ENCODE peak calls at places on chromosome 6, in ten cellular contexts. H is naive thymus-derived CD4-positive, alpha-beta T cell; O is GM23248; T is lower lobe of right lung; D is CD8-positive, alpha-beta T cell; X is IMR-90; U is NB4; J is body of pancreas; K is cardiac muscle cell; Z is bronchial epithelial cell. P is an unnamed sample.

GRCh38 chr6:28545955-28546354 is 20.3 kb downstream of the GPX5 start:
- DNase-seq in O (no peak), U (no peak), X (no peak), J (no peak), H (no peak), D (no peak), Z (no peak), K (no peak), T (no peak), P (no peak)

GRCh38 chr6:148396411-148396810 is 53.8 kb downstream of the SASH1 start:
- DNase-seq in T (no peak), U (no peak), Z (no peak), K (no peak), D (no peak), X (no peak), H (no peak), J (no peak), O (no peak), P (no peak)

GRCh38 chr6:39835856-39836442 is 43.8 kb downstream of the DAAM2 start:
- DNase-seq in X (peak), H (no peak), Z (no peak), T (no peak), D (no peak), K (peak), O (peak), J (no peak), U (no peak), P (no peak)

GRCh38 chr6:143569035-143569434 is 57.5 kb upstream of the FUCA2 start:
- DNase-seq in O (peak), J (no peak), K (peak), H (no peak), T (no peak), U (no peak), D (no peak), X (peak), Z (no peak), P (no peak)

GRCh38 chr6:43181621-43181941 is 415 bp upstream of the CUL9 start:
- DNase-seq in O (no peak), D (no peak), U (no peak), K (no peak), J (no peak), H (no peak), X (no peak), T (no peak), Z (peak), P (no peak)

GRCh38 chr6:170011233-170012142 is 260.1 kb downstream of the ERMARD start:
- DNase-seq in X (no peak), T (no peak), K (no peak), J (no peak), O (no peak), H (no peak), Z (no peak), U (no peak), D (no peak), P (no peak)

GRCh38 chr6:127053032-127053908 is 65.2 kb upstream of the RSPO3 start:
- DNase-seq in Z (peak), O (peak), J (no peak), T (no peak), D (no peak), U (no peak), X (peak), H (no peak), K (peak), P (no peak)

GRCh38 chr6:42251911-42252637 is 34.4 kb upstream of the MRPS10 start:
- DNase-seq in J (peak), D (no peak), O (peak), K (peak), H (no peak), Z (no peak), U (no peak), T (no peak), X (no peak), P (no peak)

GRCh38 chr6:6684365-6684833 is 95.9 kb downstream of the LY86 start:
- DNase-seq in T (no peak), Z (no peak), H (no peak), U (peak), X (no peak), J (no peak), D (no peak), O (no peak), K (no peak), P (no peak)

GRCh38 chr6:110331816-110332215 is 26.3 kb downstream of the METTL24 start:
- DNase-seq in Z (no peak), U (no peak), D (no peak), J (no peak), T (no peak), O (peak), K (peak), X (peak), H (no peak), P (no peak)

GRCh38 chr6:22943331-22943730 is 374.0 kb downstream of the HDGFL1 start:
- DNase-seq in O (no peak), D (no peak), H (no peak), J (no peak), U (no peak), Z (no peak), X (no peak), K (no peak), T (no peak), P (no peak)

GRCh38 chr6:134692008-134692407 is 257.9 kb downstream of the ALDH8A1 start:
- DNase-seq in J (no peak), U (no peak), O (no peak), X (no peak), H (no peak), K (no peak), Z (no peak), D (no peak), T (no peak), P (no peak)

GRCh38 chr6:134686071-134686470 is 263.8 kb downstream of the ALDH8A1 start:
- DNase-seq in O (peak), J (no peak), U (no peak), D (no peak), T (no peak), X (peak), K (no peak), H (no peak), Z (peak), P (no peak)

GRCh38 chr6:134689177-134689576 is 260.7 kb downstream of the ALDH8A1 start:
- DNase-seq in O (no peak), H (no peak), K (no peak), D (no peak), J (no peak), T (no peak), X (no peak), U (no peak), Z (no peak), P (no peak)

GRCh38 chr6:134691180-134691579 is 258.7 kb downstream of the ALDH8A1 start:
- DNase-seq in U (no peak), O (no peak), K (no peak), H (no peak), Z (no peak), J (no peak), X (no peak), T (no peak), D (no peak), P (no peak)

DNA sequence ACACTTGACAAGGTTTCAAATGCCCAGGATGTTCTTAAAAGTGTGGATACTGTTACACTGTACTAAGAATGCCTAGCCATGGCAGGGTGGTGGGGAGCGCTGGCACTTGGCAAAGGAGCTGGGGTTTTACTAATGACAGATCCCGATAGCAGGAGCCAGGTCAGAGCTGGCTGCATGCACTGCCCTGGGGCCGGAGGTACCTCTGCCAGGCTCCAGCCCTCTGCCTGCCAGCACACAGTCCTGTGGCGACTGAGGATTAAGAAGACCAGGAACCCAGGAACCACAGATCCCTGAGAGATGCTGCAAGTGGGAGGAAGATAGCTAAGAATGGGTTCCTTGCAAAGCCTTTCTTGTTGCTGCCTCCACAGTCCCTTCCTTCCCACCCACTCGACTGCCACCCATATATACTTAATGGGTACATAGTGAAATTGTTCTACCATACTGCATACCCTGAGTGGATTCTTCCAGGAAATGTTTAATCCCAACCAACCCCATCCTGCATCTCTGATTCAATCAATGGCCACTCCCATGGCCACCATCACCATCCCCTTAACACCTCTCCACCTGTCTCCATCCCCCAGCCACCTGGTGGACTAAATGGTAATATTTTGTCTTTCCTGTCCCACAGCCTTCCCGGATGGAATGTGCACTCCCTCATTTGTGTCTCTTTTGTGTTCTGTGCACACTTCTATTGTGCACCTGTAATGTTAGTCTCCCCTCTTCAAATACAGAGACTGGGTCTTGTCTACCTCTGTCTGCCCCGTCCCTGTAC is 260.0 kb downstream of the ALDH8A1 start:
- DNase-seq in O (no peak), H (no peak), J (peak), U (no peak), K (no peak), T (no peak), X (no peak), D (no peak), Z (no peak), P (no peak)
- H3K4me3 ChIP-seq in O (no peak), H (no peak), J (no peak), U (no peak), K (no peak), T (no peak), X (no peak), D (no peak), Z (no peak), P (no peak)

DNA sequence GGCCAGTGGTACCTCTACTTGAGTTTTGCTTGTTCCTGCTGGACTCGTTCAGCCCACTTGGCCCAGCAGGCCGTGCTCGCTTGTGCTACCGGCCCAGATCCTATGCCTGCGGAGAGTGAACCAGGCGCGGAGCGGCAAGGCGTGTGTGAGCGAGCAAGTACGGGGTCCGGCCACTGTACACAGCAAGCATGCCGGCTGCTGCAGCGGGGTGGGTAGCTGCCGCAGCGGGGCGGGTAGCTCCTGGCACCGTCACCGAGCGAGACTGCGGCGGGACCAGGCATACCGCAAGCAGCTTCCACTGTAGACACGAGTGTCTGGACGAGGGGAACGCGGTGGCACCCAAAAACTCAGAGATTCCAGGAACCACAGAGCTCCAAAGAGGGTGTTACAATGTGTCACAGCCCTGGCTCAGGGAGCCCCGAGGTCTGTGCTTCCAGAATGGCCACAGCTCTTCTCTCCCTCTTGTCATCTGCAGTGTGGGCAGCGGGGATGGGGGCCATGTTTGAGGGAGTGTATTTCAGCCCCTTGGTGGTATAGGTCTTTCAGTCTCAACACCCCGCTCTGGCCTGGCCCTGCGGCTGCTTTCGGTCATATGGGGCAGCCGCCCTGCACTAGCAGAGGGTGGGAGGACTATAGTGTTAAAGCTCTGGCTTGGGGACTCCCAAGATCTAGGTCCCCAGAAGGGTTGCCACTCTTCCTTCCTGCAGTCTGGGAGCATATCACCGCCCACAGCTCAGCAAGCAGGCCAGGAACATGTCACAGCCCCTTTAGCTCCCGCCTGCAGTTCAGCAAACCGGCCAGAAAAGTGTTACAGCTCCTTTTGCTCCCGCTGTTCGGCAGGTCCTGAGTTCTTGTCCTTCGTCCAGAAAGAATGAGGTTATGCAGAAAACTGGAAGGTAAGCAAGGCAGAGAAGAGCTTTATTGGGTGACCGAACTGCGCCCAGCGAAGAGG is 6.1 kb upstream of the RWDD1 start:
- DNase-seq in K (peak), D (no peak), T (peak), J (peak), O (peak), U (no peak), H (no peak), X (no peak), Z (no peak), P (no peak)
- H3K4me3 ChIP-seq in K (no peak), D (peak), T (peak), J (no peak), O (peak), U (no peak), H (peak), X (no peak), Z (peak), P (no peak)

DNA sequence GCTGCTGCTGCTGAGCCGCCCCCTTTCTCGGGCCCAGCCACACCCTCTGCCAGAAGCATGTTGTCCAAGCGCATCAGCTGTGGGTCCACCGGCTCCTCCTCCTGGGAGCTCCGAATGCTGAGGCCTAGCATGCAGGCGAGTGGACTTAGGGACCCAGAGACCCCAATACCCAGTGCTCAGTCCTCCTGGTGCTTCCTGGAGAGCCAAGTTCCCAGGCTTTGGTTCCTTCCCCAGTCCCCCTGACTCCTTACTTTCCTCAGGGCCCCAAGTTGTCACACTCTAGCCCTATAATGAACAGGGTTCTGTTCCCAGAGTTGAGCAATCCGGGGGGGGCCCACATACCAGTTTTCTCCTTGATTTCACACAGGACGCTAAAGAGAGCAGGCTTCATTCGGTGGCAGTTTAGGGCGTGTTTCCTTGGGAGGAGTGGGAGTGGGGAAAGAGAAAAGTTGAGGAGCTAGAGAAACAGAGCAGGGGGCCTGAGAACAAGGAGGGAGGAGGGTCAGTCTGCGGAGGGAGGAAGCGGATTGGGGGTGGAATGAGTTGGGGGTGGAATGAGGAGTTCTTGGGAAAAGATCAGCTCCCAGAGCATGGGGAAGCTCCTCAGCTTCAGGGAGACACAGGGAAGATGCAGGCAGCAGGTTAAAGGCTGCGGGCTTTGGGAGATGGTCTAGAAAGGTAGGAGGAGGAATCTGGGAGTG is 1.5 kb downstream of the PBX2 start:
- DNase-seq in K (peak), J (no peak), D (no peak), X (peak), Z (no peak), U (no peak), H (no peak), T (no peak), O (peak), P (no peak)
- H3K4me3 ChIP-seq in K (peak), J (no peak), D (peak), X (peak), Z (peak), U (peak), H (peak), T (peak), O (peak), P (peak)

GRCh38 chr6:2885967-2886731 is 17.0 kb downstream of the SERPINB9 start:
- DNase-seq in D (no peak), U (no peak), H (no peak), O (no peak), K (no peak), T (no peak), Z (peak), J (no peak), X (no peak), P (no peak)
- H3K4me3 ChIP-seq in D (no peak), U (no peak), H (no peak), O (no peak), K (no peak), T (no peak), Z (no peak), J (no peak), X (no peak), P (no peak)

DNA sequence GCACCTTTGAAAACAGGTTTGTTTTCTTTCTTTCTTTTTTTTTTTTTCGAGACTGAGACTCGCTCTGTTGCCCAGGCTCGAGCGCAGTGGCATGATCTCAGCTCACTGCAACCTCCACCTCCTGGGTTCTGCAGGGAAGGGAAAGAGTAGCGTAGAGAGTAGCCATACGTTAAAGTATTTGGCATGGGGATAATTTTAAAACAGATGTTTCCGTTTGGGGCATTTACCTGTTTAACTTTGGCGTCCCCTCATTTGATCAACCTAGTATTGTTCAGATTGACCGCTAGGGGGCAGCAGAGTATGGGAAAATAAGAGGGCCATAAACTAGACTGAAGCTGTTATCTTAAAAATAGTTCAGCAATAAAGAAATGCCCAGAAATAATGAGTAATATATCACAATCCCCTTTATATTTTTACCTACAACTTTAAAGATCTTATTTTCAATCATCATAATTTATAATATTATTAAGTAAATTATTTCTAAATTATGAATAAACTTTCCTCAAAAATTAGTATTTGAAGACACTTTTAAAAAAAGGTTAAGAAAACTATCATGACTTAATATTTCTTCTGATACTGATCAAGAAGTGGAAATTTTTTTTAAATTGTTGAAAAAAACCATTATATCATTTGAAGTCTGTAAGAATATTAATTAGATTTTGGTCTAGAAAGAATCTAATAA is 7.6 kb upstream of the TAAR9 start:
- DNase-seq in D (peak), J (peak), K (peak), U (peak), Z (peak), X (peak), O (peak), T (no peak), H (peak), P (peak)
- H3K4me3 ChIP-seq in D (no peak), J (no peak), K (no peak), U (no peak), Z (no peak), X (no peak), O (peak), T (no peak), H (no peak), P (no peak)

DNA sequence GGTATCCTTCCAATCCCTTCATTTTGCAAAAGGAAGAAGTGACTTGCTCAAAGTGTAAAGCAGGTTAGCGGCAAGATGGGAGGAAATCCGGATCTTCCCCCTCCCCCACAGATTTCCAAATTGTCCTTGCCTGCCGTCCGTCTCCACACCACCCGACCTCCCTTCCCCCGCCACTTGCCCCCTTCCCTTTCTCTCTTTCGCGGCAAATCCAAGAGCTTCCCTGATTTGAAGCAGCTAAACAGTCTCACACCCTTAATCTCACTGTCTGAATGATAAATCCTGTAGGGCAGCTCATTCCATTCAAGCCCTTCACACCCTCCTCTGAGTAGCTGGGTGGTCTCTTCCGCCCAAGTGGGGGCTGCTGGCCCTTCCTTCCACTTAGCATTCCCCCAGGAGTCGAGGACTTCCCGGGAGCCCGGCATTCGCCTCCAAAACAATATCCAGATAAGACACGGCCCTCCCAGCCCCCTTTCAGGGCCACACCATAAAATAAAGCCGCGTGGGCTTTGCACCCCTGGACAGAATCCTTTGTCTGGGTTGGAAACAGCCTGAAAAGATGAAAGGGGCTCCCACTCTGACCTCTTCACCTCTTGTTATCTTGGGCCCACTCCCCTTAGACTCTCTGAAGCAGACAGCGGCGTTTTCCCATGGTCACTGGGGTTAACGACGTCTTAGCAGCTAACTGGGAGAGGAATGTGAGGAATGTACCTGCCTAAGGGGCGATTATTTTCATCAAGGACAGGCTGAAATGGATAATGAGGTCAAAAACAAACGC is 44.0 kb upstream of the PIM1 start:
- DNase-seq in U (no peak), X (no peak), K (peak), J (no peak), H (no peak), Z (no peak), O (no peak), D (no peak), T (no peak), P (no peak)
- H3K4me3 ChIP-seq in U (no peak), X (no peak), K (peak), J (no peak), H (no peak), Z (no peak), O (no peak), D (no peak), T (no peak), P (no peak)

GRCh38 chr6:84976516-84977420 is 212.4 kb upstream of the TBX18 start:
- DNase-seq in J (no peak), K (peak), O (no peak), H (no peak), T (no peak), D (no peak), U (no peak), X (no peak), Z (no peak), P (no peak)
- H3K4me3 ChIP-seq in J (no peak), K (no peak), O (no peak), H (no peak), T (no peak), D (no peak), U (no peak), X (no peak), Z (no peak), P (no peak)

P was measured in Jurkat, Clone E6-1.